ENCODE peak calls at places on chromosomes 6 and 20, in six cellular contexts. One of them, this sample, is unnamed.

GRCh38 chr20:37007898-37008649 is 56.6 kb upstream of the SAMHD1 start:
- DNase-seq in psoas muscle: no peak
- DNase-seq in occipital lobe: no peak
- DNase-seq in iris pigment epithelial cell: peak
- DNase-seq in hypothalamus: no peak
- DNase-seq in A549: peak
- DNase-seq in this sample: peak

GRCh38 chr6:128036808-128037570 is 136.1 kb upstream of the THEMIS start:
- DNase-seq in hypothalamus: no peak
- DNase-seq in iris pigment epithelial cell: peak
- DNase-seq in occipital lobe: no peak
- DNase-seq in psoas muscle: no peak
- DNase-seq in A549: no peak
- DNase-seq in this sample: no peak

GRCh38 chr6:11412011-11412424 is 125.5 kb upstream of the TMEM170B start:
- DNase-seq in psoas muscle: no peak
- DNase-seq in iris pigment epithelial cell: peak
- DNase-seq in occipital lobe: no peak
- DNase-seq in A549: no peak
- DNase-seq in hypothalamus: no peak
- DNase-seq in this sample: no peak

GRCh38 chr6:45376310-45377040 is 1.3 kb downstream of the SUPT3H start:
- DNase-seq in occipital lobe: no peak
- DNase-seq in psoas muscle: no peak
- DNase-seq in A549: no peak
- DNase-seq in hypothalamus: no peak
- DNase-seq in iris pigment epithelial cell: peak
- DNase-seq in this sample: no peak

GRCh38 chr6:46190889-46191288 is 20.1 kb upstream of the ENPP5 start:
- DNase-seq in hypothalamus: no peak
- DNase-seq in A549: no peak
- DNase-seq in psoas muscle: no peak
- DNase-seq in iris pigment epithelial cell: no peak
- DNase-seq in occipital lobe: no peak
- DNase-seq in this sample: no peak

GRCh38 chr20:56411759-56412472 is at the start of gene CASS4:
- DNase-seq in iris pigment epithelial cell: peak
- DNase-seq in occipital lobe: no peak
- DNase-seq in A549: no peak
- DNase-seq in hypothalamus: no peak
- DNase-seq in psoas muscle: no peak
- DNase-seq in this sample: no peak

GRCh38 chr6:31680841-31681671 is at the start of gene LY6G5C:
- DNase-seq in A549: peak
- DNase-seq in iris pigment epithelial cell: peak
- DNase-seq in hypothalamus: peak
- DNase-seq in occipital lobe: peak
- DNase-seq in psoas muscle: peak
- DNase-seq in this sample: peak

GRCh38 chr6:89536230-89536629 is 102.3 kb downstream of the LYRM2 start:
- DNase-seq in iris pigment epithelial cell: no peak
- DNase-seq in occipital lobe: no peak
- DNase-seq in psoas muscle: no peak
- DNase-seq in hypothalamus: no peak
- DNase-seq in A549: no peak
- DNase-seq in this sample: no peak

GRCh38 chr6:40444811-40445210 is 142.4 kb downstream of the LRFN2 start:
- DNase-seq in iris pigment epithelial cell: no peak
- DNase-seq in psoas muscle: no peak
- DNase-seq in occipital lobe: no peak
- DNase-seq in A549: no peak
- DNase-seq in hypothalamus: no peak
- DNase-seq in this sample: no peak

GRCh38 chr20:20712004-20712473 is 405 bp downstream of the RALGAPA2 start:
- DNase-seq in occipital lobe: no peak
- DNase-seq in psoas muscle: no peak
- DNase-seq in iris pigment epithelial cell: no peak
- DNase-seq in A549: no peak
- DNase-seq in hypothalamus: no peak
- DNase-seq in this sample: peak

GRCh38 chr6:78513856-78514255 is 353.5 kb upstream of the IRAK1BP1 start:
- DNase-seq in iris pigment epithelial cell: no peak
- DNase-seq in hypothalamus: no peak
- DNase-seq in psoas muscle: no peak
- DNase-seq in A549: no peak
- DNase-seq in occipital lobe: no peak
- DNase-seq in this sample: no peak

GRCh38 chr20:58697201-58697866 is 4.7 kb downstream of the NPEPL1 start:
- DNase-seq in hypothalamus: no peak
- DNase-seq in iris pigment epithelial cell: no peak
- DNase-seq in occipital lobe: no peak
- DNase-seq in psoas muscle: no peak
- DNase-seq in A549: no peak
- DNase-seq in this sample: no peak

This sample was measured in HTR-8/SVneo.